ENCODE peak calls at places on chromosomes 12 and 14, in four cellular contexts. One of them, this sample, is unnamed.

GRCh38 chr14:50846171-50846880 is 15.4 kb upstream of the NIN start:
- DNase-seq in esophagus muscularis mucosa: no peak
- DNase-seq in hypothalamus: no peak
- DNase-seq in activated T-helper 1 cell treated with Interleukin-2 at 50 U/mL for 16 hours: no peak
- DNase-seq in this sample: no peak

GRCh38 chr12:13343380-13343779 is 146.9 kb downstream of the EMP1 start:
- DNase-seq in esophagus muscularis mucosa: no peak
- DNase-seq in activated T-helper 1 cell treated with Interleukin-2 at 50 U/mL for 16 hours: no peak
- DNase-seq in hypothalamus: no peak
- DNase-seq in this sample: no peak

GRCh38 chr12:131220007-131220685 is 266.4 kb downstream of the ADGRD1 start:
- DNase-seq in hypothalamus: no peak
- DNase-seq in activated T-helper 1 cell treated with Interleukin-2 at 50 U/mL for 16 hours: no peak
- DNase-seq in esophagus muscularis mucosa: no peak
- DNase-seq in this sample: no peak

GRCh38 chr12:41108032-41108431 is 80.1 kb upstream of the PDZRN4 start:
- DNase-seq in esophagus muscularis mucosa: no peak
- DNase-seq in activated T-helper 1 cell treated with Interleukin-2 at 50 U/mL for 16 hours: no peak
- DNase-seq in hypothalamus: no peak
- DNase-seq in this sample: no peak

GRCh38 chr12:89040146-89040964 is 311.9 kb downstream of the DUSP6 start:
- DNase-seq in activated T-helper 1 cell treated with Interleukin-2 at 50 U/mL for 16 hours: peak; percentile 64
- DNase-seq in esophagus muscularis mucosa: no peak
- DNase-seq in hypothalamus: no peak
- DNase-seq in this sample: no peak

GRCh38 chr12:53550595-53550994 is 43.3 kb upstream of the NPFF start:
- DNase-seq in esophagus muscularis mucosa: no peak
- DNase-seq in activated T-helper 1 cell treated with Interleukin-2 at 50 U/mL for 16 hours: no peak
- DNase-seq in hypothalamus: no peak
- DNase-seq in this sample: no peak

GRCh38 chr14:104780513-104781030 is 15.0 kb downstream of the AKT1 start:
- DNase-seq in hypothalamus: no peak
- DNase-seq in esophagus muscularis mucosa: no peak
- DNase-seq in activated T-helper 1 cell treated with Interleukin-2 at 50 U/mL for 16 hours: no peak
- DNase-seq in this sample: no peak

GRCh38 chr12:127558363-127558762 is 708.6 kb upstream of the TMEM132C start:
- DNase-seq in hypothalamus: no peak
- DNase-seq in activated T-helper 1 cell treated with Interleukin-2 at 50 U/mL for 16 hours: no peak
- DNase-seq in esophagus muscularis mucosa: peak; percentile 82
- DNase-seq in this sample: no peak